ENCODE peak calls at places on chromosomes 2 and 18, in ten cellular contexts. One of them, this sample, is unnamed.

GRCh38 chr2:12534646-12535263 is 182.0 kb upstream of the TRIB2 start:
- DNase-seq in AG08396: peak; percentile 79
- DNase-seq in T-helper 17 cell: no peak
- DNase-seq in ovary: no peak
- DNase-seq in glomerular endothelial cell: no peak
- DNase-seq in naive B cell: no peak
- DNase-seq in H7: no peak
- DNase-seq in pons: no peak
- DNase-seq in HEK293T: no peak
- DNase-seq in NCI-H510A treated with DMSO at 0.1 percent for 48 hours: no peak
- DNase-seq in this sample: peak; percentile 69

GRCh38 chr18:51417643-51418483 is 220.4 kb upstream of the MEX3C start:
- DNase-seq in AG08396: no peak
- DNase-seq in T-helper 17 cell: no peak
- DNase-seq in ovary: no peak
- DNase-seq in glomerular endothelial cell: no peak
- DNase-seq in naive B cell: no peak
- DNase-seq in H7: peak; percentile 39
- DNase-seq in pons: no peak
- DNase-seq in HEK293T: no peak
- DNase-seq in NCI-H510A treated with DMSO at 0.1 percent for 48 hours: no peak
- DNase-seq in this sample: no peak

GRCh38 chr2:124626993-124627392 is 601.9 kb downstream of the CNTNAP5 start:
- DNase-seq in AG08396: no peak
- DNase-seq in T-helper 17 cell: no peak
- DNase-seq in ovary: no peak
- DNase-seq in glomerular endothelial cell: no peak
- DNase-seq in naive B cell: no peak
- DNase-seq in H7: no peak
- DNase-seq in pons: no peak
- DNase-seq in HEK293T: no peak
- DNase-seq in NCI-H510A treated with DMSO at 0.1 percent for 48 hours: no peak
- DNase-seq in this sample: no peak

GRCh38 chr2:48180557-48180956 is 274.3 kb upstream of the FBXO11 start:
- DNase-seq in AG08396: no peak
- DNase-seq in T-helper 17 cell: no peak
- DNase-seq in ovary: no peak
- DNase-seq in glomerular endothelial cell: no peak
- DNase-seq in naive B cell: no peak
- DNase-seq in H7: no peak
- DNase-seq in pons: no peak
- DNase-seq in HEK293T: no peak
- DNase-seq in NCI-H510A treated with DMSO at 0.1 percent for 48 hours: no peak
- DNase-seq in this sample: no peak

GRCh38 chr2:149579972-149580882 is 7.3 kb downstream of the MMADHC start:
- DNase-seq in AG08396: no peak
- DNase-seq in T-helper 17 cell: no peak
- DNase-seq in ovary: no peak
- DNase-seq in glomerular endothelial cell: no peak
- DNase-seq in naive B cell: no peak
- DNase-seq in H7: no peak
- DNase-seq in pons: no peak
- DNase-seq in HEK293T: no peak
- DNase-seq in NCI-H510A treated with DMSO at 0.1 percent for 48 hours: no peak
- DNase-seq in this sample: no peak

GRCh38 chr18:58416704-58417683 is 211.9 kb downstream of the ALPK2 start:
- DNase-seq in AG08396: peak; percentile 30
- DNase-seq in T-helper 17 cell: no peak
- DNase-seq in ovary: no peak
- DNase-seq in glomerular endothelial cell: no peak
- DNase-seq in naive B cell: no peak
- DNase-seq in H7: no peak
- DNase-seq in pons: no peak
- DNase-seq in HEK293T: no peak
- DNase-seq in NCI-H510A treated with DMSO at 0.1 percent for 48 hours: no peak
- DNase-seq in this sample: no peak

GRCh38 chr2:106565599-106565998 is 78.4 kb downstream of the CD8B2 start:
- DNase-seq in AG08396: no peak
- DNase-seq in T-helper 17 cell: no peak
- DNase-seq in ovary: no peak
- DNase-seq in glomerular endothelial cell: no peak
- DNase-seq in naive B cell: no peak
- DNase-seq in H7: no peak
- DNase-seq in pons: no peak
- DNase-seq in HEK293T: no peak
- DNase-seq in NCI-H510A treated with DMSO at 0.1 percent for 48 hours: no peak
- DNase-seq in this sample: no peak

GRCh38 chr2:104853926-104854506 is at the start of gene POU3F3:
- DNase-seq in AG08396: peak; percentile 60
- DNase-seq in T-helper 17 cell: no peak
- DNase-seq in ovary: peak; percentile 79
- DNase-seq in glomerular endothelial cell: no peak
- DNase-seq in naive B cell: no peak
- DNase-seq in H7: peak; percentile 98
- DNase-seq in pons: peak; percentile 100
- DNase-seq in HEK293T: peak; percentile 85
- DNase-seq in NCI-H510A treated with DMSO at 0.1 percent for 48 hours: peak; percentile 93
- DNase-seq in this sample: peak; percentile 100